ENCODE peak calls at places on chromosomes 1 and 21, in nine cellular contexts. I, P, O, E, D, W, U, X and M are unnamed samples.

GRCh38 chr1:205241366-205242030 is 13.8 kb downstream of the TMCC2 start:
- DNase-seq in I (no peak), P (no peak), O (no peak), E (no peak), D (no peak), W (peak), U (no peak), X (no peak), M (no peak)

GRCh38 chr1:3453203-3453761 is 1.2 kb upstream of the ARHGEF16 start:
- DNase-seq in I (peak), P (peak), O (peak), E (peak), D (peak), W (peak), U (peak), X (no peak), M (peak)

GRCh38 chr21:41048636-41049035 is 119.3 kb upstream of the BACE2 start:
- DNase-seq in I (no peak), P (no peak), O (no peak), E (no peak), D (no peak), W (no peak), U (no peak), X (no peak), M (no peak)

GRCh38 chr1:101474039-101474665 is 237.3 kb downstream of the S1PR1 start:
- DNase-seq in I (peak), P (no peak), O (no peak), E (no peak), D (no peak), W (no peak), U (peak), X (no peak), M (no peak)

GRCh38 chr1:2949966-2950925 is 71.0 kb upstream of the ACTRT2 start:
- DNase-seq in I (no peak), P (no peak), O (no peak), E (no peak), D (no peak), W (no peak), U (no peak), X (no peak), M (no peak)

GRCh38 chr1:20787100-20787774 is at the start of gene HP1BP3:
- DNase-seq in I (peak), P (peak), O (peak), E (peak), D (peak), W (peak), U (peak), X (peak), M (peak)

GRCh38 chr1:204108312-204109141 is 35.6 kb downstream of the SOX13 start:
- DNase-seq in I (no peak), P (no peak), O (no peak), E (no peak), D (no peak), W (no peak), U (no peak), X (no peak), M (no peak)

GRCh38 chr1:4851666-4852065 is 197.3 kb downstream of the AJAP1 start:
- DNase-seq in I (no peak), P (no peak), O (no peak), E (no peak), D (no peak), W (no peak), U (no peak), X (no peak), M (no peak)

GRCh38 chr1:227934476-227935313 is 13.0 kb downstream of the WNT9A start:
- DNase-seq in I (peak), P (peak), O (peak), E (peak), D (peak), W (peak), U (no peak), X (no peak), M (no peak)

GRCh38 chr21:45543371-45543709 is 1.1 kb upstream of the SLC19A1 start:
- DNase-seq in I (no peak), P (peak), O (no peak), E (no peak), D (no peak), W (peak), U (no peak), X (no peak), M (no peak)

GRCh38 chr21:26769613-26770188 is 75.5 kb downstream of the ADAMTS1 start:
- DNase-seq in I (peak), P (no peak), O (peak), E (peak), D (no peak), W (no peak), U (no peak), X (no peak), M (no peak)

GRCh38 chr1:147241955-147242448 is 482 bp upstream of the CHD1L start:
- DNase-seq in I (peak), P (no peak), O (no peak), E (no peak), D (no peak), W (no peak), U (no peak), X (no peak), M (no peak)

GRCh38 chr1:184000321-184000720 is 37.2 kb downstream of the COLGALT2 start:
- DNase-seq in I (no peak), P (no peak), O (no peak), E (no peak), D (no peak), W (no peak), U (no peak), X (no peak), M (no peak)

GRCh38 chr1:219347843-219348475 is 174.3 kb downstream of the LYPLAL1 start:
- DNase-seq in I (no peak), P (no peak), O (no peak), E (no peak), D (no peak), W (no peak), U (no peak), X (no peak), M (no peak)

GRCh38 chr1:66778266-66778665 is 22.8 kb downstream of the INSL5 start:
- DNase-seq in I (no peak), P (no peak), O (no peak), E (no peak), D (no peak), W (no peak), U (no peak), X (no peak), M (no peak)

GRCh38 chr1:22321917-22322316 is 129.7 kb upstream of the ZBTB40 start:
- DNase-seq in I (no peak), P (no peak), O (no peak), E (no peak), D (no peak), W (no peak), U (no peak), X (no peak), M (no peak)

GRCh38 chr1:115222616-115223402 is 115.2 kb downstream of the NGF start:
- DNase-seq in I (peak), P (no peak), O (no peak), E (no peak), D (no peak), W (no peak), U (no peak), X (no peak), M (no peak)

GRCh38 chr1:212700892-212701819 is 1.5 kb upstream of the BATF3 start:
- DNase-seq in I (peak), P (peak), O (peak), E (peak), D (no peak), W (peak), U (no peak), X (no peak), M (peak)